ENCODE peak calls at places on chromosome 9, in five cellular contexts. D, R, T, O and H are unnamed samples.

GRCh38 chr9:28079677-28080076 is 506.4 kb upstream of the C9orf72 start:
- DNase-seq in D (no peak), O (no peak), T (no peak), R (no peak), H (no peak)

GRCh38 chr9:98807811-98808195 is 333 bp downstream of the GALNT12 start:
- DNase-seq in D (peak), T (peak), O (no peak), R (peak), H (no peak)

GRCh38 chr9:111897831-111898144 is 1.2 kb downstream of the UGCG start:
- DNase-seq in O (no peak), T (peak), D (no peak), R (no peak), H (no peak)

GRCh38 chr9:37528652-37529072 is 42.9 kb downstream of the POLR1E start:
- DNase-seq in R (no peak), D (no peak), T (no peak), O (no peak), H (peak)

GRCh38 chr9:123556464-123557435 is 200.8 kb downstream of the CRB2 start:
- DNase-seq in R (no peak), T (no peak), D (no peak), O (no peak), H (peak)

GRCh38 chr9:113011911-113012381 is at the start of gene ZNF883:
- DNase-seq in T (peak), D (peak), O (peak), R (peak), H (peak)

GRCh38 chr9:78971505-78971904 is 600.3 kb upstream of the TLE4 start:
- DNase-seq in D (no peak), O (no peak), T (no peak), R (no peak), H (no peak)

GRCh38 chr9:118829334-118829733 is 539.9 kb downstream of the BRINP1 start:
- DNase-seq in O (no peak), T (no peak), R (no peak), D (no peak), H (no peak)

GRCh38 chr9:95511952-95512750 is 4.6 kb downstream of the PTCH1 start:
- DNase-seq in O (no peak), D (no peak), T (peak), R (peak), H (no peak)

GRCh38 chr9:76162109-76162730 is 232.0 kb downstream of the RFK start:
- DNase-seq in T (no peak), O (no peak), R (no peak), D (no peak), H (peak)

GRCh38 chr9:114968710-114969109 is 38.3 kb upstream of the TNFSF8 start:
- DNase-seq in R (no peak), O (peak), T (no peak), D (no peak), H (peak)

GRCh38 chr9:70043689-70044449 is at the start of gene MAMDC2:
- DNase-seq in R (peak), O (no peak), T (peak), D (peak), H (no peak)

GRCh38 chr9:74570879-74571512 is 73.9 kb downstream of the RORB start:
- DNase-seq in R (peak), D (no peak), O (no peak), T (peak), H (peak)

GRCh38 chr9:652896-653295 is 188.6 kb upstream of the DMRT1 start:
- DNase-seq in D (peak), T (peak), R (no peak), O (no peak), H (no peak)

DNA sequence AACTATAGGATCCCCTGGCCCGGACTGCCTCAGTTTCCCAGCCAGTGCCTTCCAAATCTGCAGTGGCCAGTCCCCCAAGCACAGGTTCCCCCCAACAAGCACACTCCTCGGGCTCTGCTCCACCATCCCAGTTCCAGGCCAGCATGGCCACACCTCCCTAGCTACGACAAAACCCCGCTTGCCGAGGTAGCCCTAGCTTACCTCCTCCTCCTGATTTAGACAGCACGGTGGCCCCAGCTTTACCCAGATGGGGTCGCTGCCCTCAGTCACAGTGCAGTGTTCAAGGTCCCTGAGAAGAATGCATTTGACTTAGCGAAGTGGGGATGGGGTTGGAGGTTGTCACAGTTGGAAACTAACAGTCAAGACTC is 40.8 kb upstream of the GARNL3 start:
- DNase-seq in O (no peak), R (peak), T (no peak), D (no peak), H (no peak)
- TF ChIP-seq CTCF in O (no peak), R (no peak), T (no peak), D (no peak), H (no peak)

GRCh38 chr9:109206670-109207069 is 39.6 kb upstream of the FRRS1L start:
- DNase-seq in T (no peak), D (no peak), O (no peak), R (peak), H (no peak)
- TF ChIP-seq CTCF in T (no peak), D (no peak), O (no peak), R (peak), H (peak)

GRCh38 chr9:5191983-5192382 is 6.5 kb upstream of the INSL6 start:
- DNase-seq in R (no peak), D (no peak), O (no peak), T (no peak), H (no peak)

GRCh38 chr9:5185220-5185840 is at the start of gene INSL6:
- DNase-seq in T (no peak), O (no peak), R (peak), D (no peak), H (no peak)

GRCh38 chr9:5188060-5188707 is 2.7 kb upstream of the INSL6 start:
- DNase-seq in R (no peak), D (no peak), O (no peak), T (no peak), H (no peak)

GRCh38 chr9:5184776-5185175 is 663 bp downstream of the INSL6 start:
- DNase-seq in O (no peak), R (no peak), T (no peak), D (no peak), H (no peak)

DNA sequence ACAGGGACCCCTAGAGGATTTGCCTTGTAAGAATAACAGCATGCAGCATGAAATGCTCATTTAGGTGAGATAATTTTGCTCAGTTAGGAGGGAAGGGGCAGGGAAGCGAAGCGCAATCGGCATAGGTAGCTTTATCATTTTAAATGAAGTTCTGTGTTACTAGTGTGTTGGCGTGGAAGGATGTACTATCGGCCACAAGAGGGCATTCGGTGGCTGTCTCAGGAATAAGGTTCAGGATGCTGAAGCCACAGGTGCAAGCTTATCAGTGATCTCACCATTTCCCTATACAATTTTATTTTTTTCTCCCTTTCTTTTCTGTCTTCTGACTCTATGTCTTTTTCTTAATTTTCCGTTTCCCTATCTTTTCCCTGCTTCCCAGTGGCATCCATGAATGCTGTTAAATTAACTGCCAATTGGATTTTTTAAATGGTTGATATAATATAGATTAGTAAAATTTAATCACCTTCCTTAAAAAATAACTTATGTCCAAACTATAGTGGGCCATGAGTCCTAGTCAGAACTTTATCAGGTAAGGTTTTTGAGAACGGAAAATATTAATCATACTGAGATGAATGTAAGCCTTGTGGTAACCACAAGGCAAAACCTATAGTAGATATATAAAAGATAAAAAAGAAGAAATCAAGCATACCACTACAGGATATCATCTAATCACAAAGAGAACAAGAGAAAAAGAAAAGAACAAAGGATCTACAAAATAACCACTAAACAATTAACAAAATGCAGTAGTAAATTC is 1.2 kb upstream of the INSL6 start:
- DNase-seq in T (peak), R (peak), O (peak), D (no peak), H (peak)
- TF ChIP-seq CTCF in T (peak), R (peak), O (peak), D (peak), H (peak)

DNA sequence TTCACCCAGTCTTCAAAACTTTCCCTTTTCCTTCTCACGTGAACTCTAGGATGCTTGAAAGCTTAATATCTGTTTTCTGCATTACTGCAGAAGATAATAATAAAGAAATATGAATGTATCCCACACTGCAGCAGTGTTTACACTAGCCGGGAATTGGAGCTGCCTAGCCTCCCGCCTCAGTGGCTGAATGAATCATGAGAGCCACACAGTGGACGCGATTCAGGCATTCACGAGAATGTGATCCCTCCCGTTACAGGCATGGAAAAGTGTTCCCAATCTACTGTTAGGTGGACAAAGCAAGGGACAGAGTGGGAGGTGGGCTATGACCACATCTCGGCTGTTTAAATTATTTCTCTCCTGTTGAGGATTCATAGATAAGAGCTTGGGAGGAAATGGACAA is 69.4 kb upstream of the CTSL start:
- DNase-seq in R (no peak), O (no peak), D (no peak), T (no peak), H (peak)
- TF ChIP-seq CTCF in R (no peak), O (peak), D (no peak), T (no peak), H (peak)